ENCODE peak calls at places on chromosome 16, in eight cellular contexts. Q is heart left ventricle, S is GM23338, K is GM23248, B is left ventricle myocardium inferior, X is transverse colon, P is suprapubic skin, W is PC-9. U is an unnamed sample. For H3K36me3, the result is how much of the 10 kb centered on the place peaks cover.

GRCh38 chr16:14196539-14196938 is 125.4 kb downstream of the MRTFB start:
- DNase-seq in S (no peak), P (no peak), B (no peak), W (no peak), Q (no peak), K (no peak), X (no peak), U (no peak)

GRCh38 chr16:56970934-56971767 is 9.4 kb downstream of the CETP start:
- DNase-seq in B (no peak), W (no peak), K (peak), Q (no peak), P (no peak), X (no peak), S (no peak), U (no peak)

GRCh38 chr16:83113317-83113716 is 486.5 kb downstream of the CDH13 start:
- DNase-seq in B (no peak), S (peak), K (peak), P (no peak), Q (no peak), X (no peak), W (no peak), U (peak)

GRCh38 chr16:84778720-84779119 is 41.1 kb upstream of the CRISPLD2 start:
- DNase-seq in Q (no peak), P (no peak), S (no peak), B (no peak), W (no peak), X (no peak), K (no peak), U (no peak)

GRCh38 chr16:70579648-70580630 is 56.3 kb downstream of the SF3B3 start:
- DNase-seq in K (peak), B (peak), W (no peak), S (no peak), X (peak), Q (peak), P (no peak), U (no peak)

GRCh38 chr16:57732011-57732410 is 3.6 kb upstream of the KATNB1 start:
- DNase-seq in W (no peak), P (no peak), Q (no peak), K (peak), S (no peak), X (no peak), B (no peak), U (no peak)

GRCh38 chr16:80938035-80938927 is 68.4 kb downstream of the CMC2 start:
- DNase-seq in P (peak), Q (peak), K (peak), X (peak), W (no peak), B (no peak), S (peak), U (peak)

GRCh38 chr16:16042076-16042475 is 92.7 kb downstream of the ABCC1 start:
- DNase-seq in B (peak), W (no peak), S (no peak), X (no peak), K (peak), Q (peak), P (no peak), U (no peak)

GRCh38 chr16:23317751-23318150 is 15.6 kb downstream of the SCNN1B start:
- DNase-seq in X (no peak), P (no peak), S (no peak), W (no peak), B (no peak), K (no peak), Q (no peak), U (no peak)

GRCh38 chr16:86515420-86515779 is 5.1 kb downstream of the FOXF1 start:
- DNase-seq in W (no peak), K (no peak), X (no peak), Q (no peak), P (no peak), S (peak), B (no peak), U (no peak)

GRCh38 chr16:85296859-85297698 is 184.8 kb upstream of the CIBAR2 start:
- DNase-seq in W (no peak), S (peak), B (no peak), P (no peak), Q (no peak), X (peak), K (peak), U (peak)

GRCh38 chr16:76756951-76757350 is 434.0 kb upstream of the MON1B start:
- DNase-seq in S (no peak), Q (no peak), W (no peak), P (no peak), K (no peak), B (no peak), X (no peak), U (no peak)

GRCh38 chr16:13453938-13454553 is 465.9 kb upstream of the ERCC4 start:
- DNase-seq in B (no peak), K (peak), S (peak), P (no peak), W (no peak), X (peak), Q (no peak), U (peak)

GRCh38 chr16:12096828-12097522 is 120.4 kb downstream of the SNX29 start:
- DNase-seq in B (no peak), W (no peak), S (no peak), P (no peak), K (no peak), Q (no peak), X (no peak), U (no peak)

GRCh38 chr16:84442416-84443145 is 61.9 kb downstream of the MEAK7 start:
- DNase-seq in P (no peak), Q (no peak), W (no peak), S (no peak), K (no peak), X (no peak), B (no peak), U (no peak)

GRCh38 chr16:4263504-4264436 is 9.1 kb downstream of the TFAP4 start:
- DNase-seq in X (peak), K (peak), W (no peak), Q (peak), S (peak), B (peak), P (peak), U (peak)

GRCh38 chr16:81901483-81901882 is 109.8 kb downstream of the SDR42E1 start:
- DNase-seq in K (peak), W (peak), P (no peak), S (no peak), X (no peak), Q (no peak), B (no peak), U (no peak)

GRCh38 chr16:75263963-75264445 is 12.6 kb upstream of the BCAR1 start:
- DNase-seq in B (no peak), K (peak), X (peak), P (peak), Q (peak), S (no peak), W (peak), U (no peak)

GRCh38 chr16:85206472-85207356 is 94.4 kb upstream of the CIBAR2 start:
- DNase-seq in W (no peak), Q (peak), S (peak), K (peak), B (peak), X (peak), P (no peak), U (no peak)

GRCh38 chr16:89035698-89036570 is 57.7 kb upstream of the ACSF3 start:
- DNase-seq in X (no peak), Q (no peak), S (no peak), K (no peak), P (peak), W (no peak), B (peak), U (no peak)

GRCh38 chr16:48676836-48677235 is 66.9 kb upstream of the N4BP1 start:
- DNase-seq in X (no peak), P (no peak), K (peak), B (no peak), Q (no peak), W (no peak), S (no peak), U (no peak)

GRCh38 chr16:81684901-81685300 is 94.2 kb upstream of the PLCG2 start:
- DNase-seq in Q (no peak), S (no peak), K (no peak), B (no peak), W (no peak), X (no peak), P (peak), U (no peak)

GRCh38 chr16:8115814-8116213 is 474.5 kb downstream of the TMEM114 start:
- DNase-seq in Q (no peak), B (no peak), X (no peak), K (no peak), P (no peak), W (no peak), S (no peak), U (no peak)

GRCh38 chr16:8109510-8110369 is 480.6 kb downstream of the TMEM114 start:
- DNase-seq in P (no peak), K (no peak), S (no peak), Q (no peak), B (no peak), X (no peak), W (no peak), U (no peak)

GRCh38 chr16:8113843-8114242 is 476.5 kb downstream of the TMEM114 start:
- DNase-seq in S (no peak), B (no peak), Q (no peak), W (no peak), P (no peak), K (no peak), X (no peak), U (no peak)

GRCh38 chr16:8108991-8109509 is 481.3 kb downstream of the TMEM114 start:
- DNase-seq in K (no peak), Q (no peak), W (no peak), B (no peak), X (no peak), P (no peak), S (no peak), U (no peak)

GRCh38 chr16:8110572-8111514 is 479.5 kb downstream of the TMEM114 start:
- DNase-seq in W (no peak), X (no peak), S (no peak), B (no peak), Q (no peak), P (no peak), K (no peak), U (no peak)
- H3K36me3 ChIP-seq in W (under half), X (under half), S (under half), B (under half), Q (under half), P (under half), K (under half), U (under half)

DNA sequence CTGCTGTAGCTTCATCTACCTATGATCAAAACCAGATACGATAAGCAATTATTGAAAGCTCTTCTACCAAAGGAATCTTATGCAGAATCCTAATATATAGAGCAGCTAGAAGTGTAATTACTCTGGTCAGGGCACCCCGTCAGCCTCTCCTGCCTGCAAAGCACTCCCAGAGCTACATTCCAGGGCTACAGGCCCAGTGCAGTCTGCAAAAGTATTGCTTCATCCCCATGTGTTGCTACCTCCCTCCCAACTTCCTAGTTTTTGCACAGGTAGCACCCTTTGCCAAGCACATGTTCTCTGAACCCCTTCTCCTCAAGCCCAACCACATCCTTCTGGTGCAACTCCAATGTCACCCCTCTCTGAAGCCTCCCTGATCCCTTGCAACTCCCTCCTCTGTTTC is 7.0 kb downstream of the CES5A start:
- DNase-seq in S (no peak), W (no peak), K (no peak), P (no peak), B (no peak), Q (no peak), X (no peak), U (no peak)
- H3K36me3 ChIP-seq in S (under half), W (under half), K (under half), P (under half), B (under half), Q (under half), X (under half), U (under half)

GRCh38 chr16:10936585-10936984 is 5.7 kb downstream of the DEXI start:
- DNase-seq in Q (no peak), W (no peak), X (no peak), S (no peak), P (no peak), B (no peak), K (no peak), U (no peak)
- H3K36me3 ChIP-seq in Q (under half), W (under half), X (under half), S (under half), P (under half), B (under half), K (under half), U (under half)

DNA sequence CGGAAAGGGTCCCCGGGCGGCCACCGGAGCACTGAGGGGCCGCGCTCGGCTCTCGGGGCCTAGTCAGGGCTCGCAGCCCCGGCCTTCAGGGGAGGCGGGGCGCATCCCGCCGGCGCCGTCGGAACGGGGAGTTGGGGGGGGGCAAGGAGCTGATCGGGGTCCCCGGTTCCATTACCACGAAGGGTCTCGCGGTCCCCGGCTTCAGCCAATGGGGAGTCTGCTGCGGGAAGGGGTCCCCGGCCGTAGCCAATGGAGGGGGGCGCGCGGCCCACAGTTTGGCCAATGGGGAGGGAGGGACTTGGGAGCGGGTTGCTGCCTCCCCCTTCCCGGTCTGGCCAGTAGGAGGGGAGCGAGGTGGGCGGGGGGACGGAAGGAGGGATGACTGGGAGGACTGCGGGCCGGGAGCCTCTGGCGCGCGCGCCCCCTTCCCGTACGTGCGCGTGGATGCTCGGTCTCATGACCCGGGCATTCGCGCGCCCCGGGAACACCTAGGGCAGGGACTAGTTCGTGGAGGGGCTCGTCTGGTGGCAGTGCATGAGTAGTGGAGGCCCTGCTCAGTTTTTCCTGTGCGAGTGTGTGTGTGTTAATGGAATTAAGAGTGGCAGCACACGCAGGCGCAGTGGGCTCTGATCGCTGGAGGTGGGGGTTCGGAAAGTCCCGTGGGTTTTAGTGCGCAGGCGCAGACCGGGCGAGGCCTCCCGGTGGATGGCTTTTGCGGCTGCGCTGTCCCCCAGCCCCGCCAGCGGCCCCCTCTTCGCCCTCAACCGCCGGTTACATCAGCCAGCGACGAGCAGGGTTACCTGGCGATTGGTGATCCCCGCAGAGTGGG is 1.1 kb downstream of the ATXN2L start:
- DNase-seq in B (peak), W (peak), S (peak), Q (peak), X (peak), P (peak), K (peak), U (peak)
- H3K36me3 ChIP-seq in B (under half), W (under half), S (under half), Q (under half), X (under half), P (under half), K (under half), U (under half)

GRCh38 chr16:50354082-50354481 is 14.7 kb downstream of the BRD7 start:
- DNase-seq in S (no peak), Q (no peak), P (no peak), K (peak), W (no peak), B (no peak), X (no peak), U (no peak)
- H3K36me3 ChIP-seq in S (under half), Q (under half), P (under half), K (under half), W (under half), B (half or more), X (under half), U (under half)

DNA sequence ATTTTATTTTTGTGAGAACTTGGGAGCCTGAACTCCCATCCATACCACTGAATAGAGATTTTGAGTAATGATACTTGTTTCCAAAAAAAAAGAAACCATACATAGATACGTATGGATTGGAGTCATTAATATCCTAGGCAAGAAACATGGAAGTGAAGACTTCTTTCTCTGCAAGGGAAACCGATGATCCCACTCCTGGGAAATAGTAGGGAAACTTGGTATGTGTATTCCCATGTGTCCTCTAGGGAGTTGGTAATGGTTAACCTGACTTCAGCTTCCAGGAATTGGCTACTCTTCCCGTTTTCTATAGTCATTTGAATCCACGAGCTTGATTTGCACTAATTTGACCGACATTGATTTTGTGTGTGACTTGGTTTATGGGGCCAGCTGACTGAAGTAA is 5.4 kb downstream of the FUS start:
- DNase-seq in W (no peak), X (no peak), Q (no peak), B (no peak), S (no peak), K (no peak), P (no peak), U (no peak)
- H3K36me3 ChIP-seq in W (half or more), X (half or more), Q (under half), B (half or more), S (half or more), K (half or more), P (half or more), U (under half)

DNA sequence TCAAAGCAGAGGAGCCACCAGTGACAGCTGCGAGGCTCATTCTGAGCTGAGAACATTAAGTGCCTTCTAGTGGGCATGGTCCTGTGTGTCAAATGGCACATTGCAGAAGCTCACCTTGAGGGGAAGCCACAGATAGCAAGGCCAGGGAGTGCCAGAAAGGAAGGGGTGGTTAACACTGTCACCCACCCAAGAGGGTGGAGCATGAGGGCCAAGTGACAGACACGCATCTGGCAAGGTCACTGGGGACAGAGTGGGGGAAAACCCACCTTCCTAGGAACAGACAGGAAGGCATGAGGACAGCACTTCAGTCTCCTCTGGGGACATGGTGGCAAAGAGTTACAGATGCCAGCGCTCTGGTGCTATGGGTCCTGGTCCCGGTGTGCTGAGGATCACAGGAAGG is 22.1 kb downstream of the NUBP1 start:
- DNase-seq in S (no peak), K (no peak), X (no peak), Q (no peak), W (no peak), B (no peak), P (no peak), U (no peak)
- H3K36me3 ChIP-seq in S (under half), K (under half), X (under half), Q (under half), W (under half), B (half or more), P (half or more), U (under half)

GRCh38 chr16:87621976-87622713 is 19.8 kb downstream of the JPH3 start:
- DNase-seq in P (no peak), W (no peak), S (no peak), X (no peak), K (no peak), Q (no peak), B (no peak), U (no peak)
- H3K36me3 ChIP-seq in P (under half), W (under half), S (under half), X (under half), K (under half), Q (under half), B (under half), U (under half)

GRCh38 chr16:1746693-1747195 is 24.6 kb downstream of the NME3 start:
- DNase-seq in X (no peak), P (no peak), S (no peak), K (no peak), B (no peak), W (peak), Q (no peak), U (no peak)
- H3K36me3 ChIP-seq in X (under half), P (half or more), S (under half), K (under half), B (half or more), W (under half), Q (under half), U (under half)

DNA sequence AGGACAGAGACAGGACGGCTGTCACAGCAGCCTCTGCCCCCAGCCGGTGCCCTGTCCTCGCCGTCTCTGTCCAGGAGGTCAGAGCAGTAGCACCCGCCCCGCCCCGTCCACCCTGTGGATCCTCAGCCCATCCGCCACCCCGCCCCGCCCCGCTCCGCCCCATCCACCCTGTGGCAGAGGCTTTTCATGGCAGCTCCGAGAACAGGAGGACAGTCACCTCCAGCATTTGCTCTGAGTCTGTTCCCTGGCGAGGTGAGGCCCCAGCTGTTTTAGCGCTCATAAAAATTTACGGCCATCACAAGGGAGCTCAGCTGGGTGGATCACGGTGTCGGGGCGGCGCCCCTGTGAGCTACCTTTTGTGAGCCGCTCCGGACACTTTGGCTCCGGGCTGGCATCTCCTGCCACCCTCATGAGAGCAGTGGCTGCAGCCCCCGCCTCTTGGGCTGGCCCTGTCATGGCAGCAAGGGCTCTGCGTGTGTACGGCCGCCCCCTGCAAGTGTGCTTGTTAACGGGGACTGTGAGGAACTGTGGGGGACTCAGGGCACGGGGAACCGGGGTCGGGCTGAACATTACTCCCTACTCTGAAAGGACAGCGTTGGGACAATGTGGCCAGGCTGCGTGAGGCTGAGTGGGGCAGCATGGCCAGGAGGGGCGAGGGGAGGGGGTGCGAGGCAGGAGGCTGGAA is 32.3 kb upstream of the GNG13 start:
- DNase-seq in W (no peak), Q (no peak), P (no peak), X (peak), B (no peak), K (no peak), S (no peak), U (no peak)
- H3K36me3 ChIP-seq in W (under half), Q (under half), P (under half), X (under half), B (under half), K (under half), S (under half), U (under half)